ENCODE peak calls at places on chromosome X, in five cellular contexts. One of them, this sample, is unnamed.
A peak's percentile ranks its signal among the peaks of the same experiment; 100 is the strongest.

GRCh38 chrX:149314031-149314430 is 191.1 kb downstream of the IDS start:
- DNase-seq in OCI-LY7: no peak
- DNase-seq in fibroblast of pulmonary artery: peak; percentile 27
- DNase-seq in ovary: no peak
- DNase-seq in IMR-90: no peak
- DNase-seq in this sample: peak; percentile 3

GRCh38 chrX:124406294-124407013 is 60.1 kb downstream of the SH2D1A start:
- DNase-seq in fibroblast of pulmonary artery: peak; percentile 75
- DNase-seq in OCI-LY7: peak; percentile 79
- DNase-seq in ovary: no peak
- DNase-seq in IMR-90: peak; percentile 46
- DNase-seq in this sample: peak; percentile 49

GRCh38 chrX:117835034-117835433 is 281.6 kb downstream of the KLHL13 start:
- DNase-seq in IMR-90: no peak
- DNase-seq in ovary: no peak
- DNase-seq in fibroblast of pulmonary artery: no peak
- DNase-seq in OCI-LY7: no peak
- DNase-seq in this sample: no peak

GRCh38 chrX:56788717-56789122 is 59.7 kb downstream of the NBDY start:
- DNase-seq in IMR-90: peak; percentile 47
- DNase-seq in fibroblast of pulmonary artery: peak; percentile 32
- DNase-seq in OCI-LY7: peak; percentile 25
- DNase-seq in ovary: no peak
- DNase-seq in this sample: no peak

GRCh38 chrX:126165721-126166401 is at the start of gene DCAF12L2:
- DNase-seq in IMR-90: no peak
- DNase-seq in OCI-LY7: no peak
- DNase-seq in ovary: peak; percentile 19
- DNase-seq in fibroblast of pulmonary artery: no peak
- DNase-seq in this sample: no peak

GRCh38 chrX:31656013-31656412 is 584.2 kb upstream of the FTHL17 start:
- DNase-seq in IMR-90: peak; percentile 47
- DNase-seq in ovary: no peak
- DNase-seq in OCI-LY7: no peak
- DNase-seq in fibroblast of pulmonary artery: peak; percentile 27
- DNase-seq in this sample: no peak

GRCh38 chrX:18575744-18576143 is 96.2 kb downstream of the RS1 start:
- DNase-seq in IMR-90: no peak
- DNase-seq in OCI-LY7: no peak
- DNase-seq in fibroblast of pulmonary artery: no peak
- DNase-seq in ovary: no peak
- DNase-seq in this sample: no peak

GRCh38 chrX:150605603-150606002 is 37.2 kb downstream of the MTM1 start:
- DNase-seq in ovary: no peak
- DNase-seq in OCI-LY7: no peak
- DNase-seq in fibroblast of pulmonary artery: no peak
- DNase-seq in IMR-90: no peak
- DNase-seq in this sample: no peak

GRCh38 chrX:150774798-150775568 is 81.8 kb downstream of the MTMR1 start:
- DNase-seq in IMR-90: no peak
- DNase-seq in ovary: no peak
- DNase-seq in OCI-LY7: no peak
- DNase-seq in fibroblast of pulmonary artery: no peak
- DNase-seq in this sample: no peak

GRCh38 chrX:15854712-15855561 is at the start of gene AP1S2:
- DNase-seq in IMR-90: peak; percentile 92
- DNase-seq in fibroblast of pulmonary artery: peak; percentile 91
- DNase-seq in OCI-LY7: peak; percentile 92
- DNase-seq in ovary: peak; percentile 93
- DNase-seq in this sample: peak; percentile 80

GRCh38 chrX:24493740-24494543 is 28.9 kb downstream of the PDK3 start:
- DNase-seq in IMR-90: no peak
- DNase-seq in ovary: no peak
- DNase-seq in OCI-LY7: no peak
- DNase-seq in fibroblast of pulmonary artery: no peak
- DNase-seq in this sample: no peak

GRCh38 chrX:389021-389441 is 2.3 kb upstream of the PPP2R3B start:
- DNase-seq in ovary: no peak
- DNase-seq in IMR-90: no peak
- DNase-seq in OCI-LY7: no peak
- DNase-seq in fibroblast of pulmonary artery: no peak
- DNase-seq in this sample: no peak

GRCh38 chrX:31540313-31540712 is 468.5 kb upstream of the FTHL17 start:
- DNase-seq in fibroblast of pulmonary artery: no peak
- DNase-seq in OCI-LY7: peak; percentile 0
- DNase-seq in ovary: no peak
- DNase-seq in IMR-90: no peak
- DNase-seq in this sample: no peak

GRCh38 chrX:151015684-151016083 is 32.5 kb downstream of the HMGB3 start:
- DNase-seq in ovary: no peak
- DNase-seq in IMR-90: no peak
- DNase-seq in fibroblast of pulmonary artery: no peak
- DNase-seq in OCI-LY7: no peak
- DNase-seq in this sample: no peak

GRCh38 chrX:74104356-74105065 is 199.5 kb upstream of the ZCCHC13 start:
- DNase-seq in OCI-LY7: no peak
- DNase-seq in IMR-90: peak; percentile 5
- DNase-seq in fibroblast of pulmonary artery: no peak
- DNase-seq in ovary: no peak
- DNase-seq in this sample: peak; percentile 4

GRCh38 chrX:137031517-137032377 is 2.0 kb downstream of the GPR101 start:
- DNase-seq in OCI-LY7: no peak
- DNase-seq in ovary: no peak
- DNase-seq in fibroblast of pulmonary artery: peak; percentile 53
- DNase-seq in IMR-90: peak; percentile 10
- DNase-seq in this sample: no peak

GRCh38 chrX:41064028-41064427 is 21.2 kb upstream of the USP9X start:
- DNase-seq in OCI-LY7: no peak
- DNase-seq in ovary: no peak
- DNase-seq in fibroblast of pulmonary artery: no peak
- DNase-seq in IMR-90: peak; percentile 55
- DNase-seq in this sample: no peak

GRCh38 chrX:96407043-96407442 is 277.6 kb upstream of the DIAPH2 start:
- DNase-seq in fibroblast of pulmonary artery: peak; percentile 47
- DNase-seq in IMR-90: peak; percentile 59
- DNase-seq in ovary: peak; percentile 55
- DNase-seq in OCI-LY7: no peak
- DNase-seq in this sample: no peak

GRCh38 chrX:14409341-14409740 is 120.0 kb upstream of the GLRA2 start:
- DNase-seq in ovary: no peak
- DNase-seq in IMR-90: no peak
- DNase-seq in OCI-LY7: no peak
- DNase-seq in fibroblast of pulmonary artery: peak; percentile 2
- DNase-seq in this sample: no peak

GRCh38 chrX:14554132-14554715 is 24.9 kb downstream of the GLRA2 start:
- DNase-seq in IMR-90: no peak
- DNase-seq in fibroblast of pulmonary artery: no peak
- DNase-seq in OCI-LY7: no peak
- DNase-seq in ovary: peak; percentile 44
- DNase-seq in this sample: no peak

GRCh38 chrX:38986586-38986985 is 185.3 kb downstream of the MID1IP1 start:
- DNase-seq in OCI-LY7: no peak
- DNase-seq in fibroblast of pulmonary artery: no peak
- DNase-seq in IMR-90: no peak
- DNase-seq in ovary: no peak
- DNase-seq in this sample: no peak

GRCh38 chrX:132488819-132489255 is at the start of gene MBNL3:
- DNase-seq in ovary: peak; percentile 37
- DNase-seq in IMR-90: peak; percentile 5
- DNase-seq in OCI-LY7: peak; percentile 90
- DNase-seq in fibroblast of pulmonary artery: peak; percentile 49
- DNase-seq in this sample: no peak

GRCh38 chrX:45324941-45325340 is 124.3 kb upstream of the DIPK2B start:
- DNase-seq in OCI-LY7: no peak
- DNase-seq in IMR-90: peak; percentile 52
- DNase-seq in fibroblast of pulmonary artery: peak; percentile 65
- DNase-seq in ovary: no peak
- DNase-seq in this sample: no peak

GRCh38 chrX:39174761-39175417 is 373.6 kb downstream of the MID1IP1 start:
- DNase-seq in OCI-LY7: no peak
- DNase-seq in fibroblast of pulmonary artery: no peak
- DNase-seq in IMR-90: no peak
- DNase-seq in ovary: no peak
- DNase-seq in this sample: no peak

GRCh38 chrX:69279234-69279633 is 114.0 kb upstream of the PJA1 start:
- DNase-seq in ovary: no peak
- DNase-seq in OCI-LY7: no peak
- DNase-seq in IMR-90: no peak
- DNase-seq in fibroblast of pulmonary artery: no peak
- DNase-seq in this sample: no peak

GRCh38 chrX:136867096-136867491 is 13.4 kb downstream of the RBMX start:
- DNase-seq in IMR-90: peak; percentile 23
- DNase-seq in OCI-LY7: no peak
- DNase-seq in fibroblast of pulmonary artery: peak; percentile 56
- DNase-seq in ovary: no peak
- DNase-seq in this sample: no peak

DNA sequence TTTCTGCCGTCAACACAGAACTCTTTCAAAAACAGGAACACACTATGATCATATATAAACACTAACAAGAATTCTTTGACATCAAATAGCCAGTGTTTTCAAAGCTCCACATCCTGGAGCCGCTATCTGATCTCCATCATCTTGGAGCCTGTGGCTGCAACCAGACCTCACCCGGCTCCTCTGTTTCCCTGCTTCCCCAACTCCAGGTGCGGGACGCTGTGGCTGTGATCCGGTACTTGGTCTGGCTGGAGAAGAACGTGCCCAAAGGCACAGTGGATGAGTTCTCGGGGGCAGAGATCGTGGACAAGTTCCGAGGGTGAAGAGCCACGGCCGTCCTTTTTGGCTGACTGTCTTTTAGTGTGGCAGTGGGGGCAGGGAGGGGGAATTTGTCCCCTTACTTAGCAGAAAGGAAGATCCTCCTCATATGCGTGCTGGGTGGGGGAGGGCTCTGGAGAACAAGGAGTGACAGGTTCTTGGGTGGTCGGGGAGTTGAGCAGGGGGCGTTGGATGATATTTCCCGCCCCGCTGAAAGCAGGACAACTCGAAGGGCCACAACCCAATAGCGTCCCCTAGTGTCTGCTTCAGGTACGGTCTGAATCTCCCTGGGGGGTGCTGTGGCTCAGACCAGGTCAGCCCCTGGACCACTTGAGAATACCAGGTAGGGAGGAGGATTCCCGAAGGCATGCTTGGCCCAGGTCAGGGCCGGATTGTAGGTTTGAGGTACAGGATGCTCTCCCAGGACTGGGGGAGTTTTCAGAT is 15.7 kb downstream of the XPNPEP2 start:
- DNase-seq in fibroblast of pulmonary artery: no peak
- DNase-seq in OCI-LY7: no peak
- DNase-seq in IMR-90: no peak
- DNase-seq in ovary: no peak
- DNase-seq in this sample: no peak
- TF ChIP-seq CTCF in fibroblast of pulmonary artery: peak; percentile 18
- TF ChIP-seq CTCF in OCI-LY7: peak; percentile 66
- TF ChIP-seq CTCF in IMR-90: peak; percentile 26
- TF ChIP-seq CTCF in ovary: no peak
- TF ChIP-seq CTCF in this sample: peak; percentile 31

DNA sequence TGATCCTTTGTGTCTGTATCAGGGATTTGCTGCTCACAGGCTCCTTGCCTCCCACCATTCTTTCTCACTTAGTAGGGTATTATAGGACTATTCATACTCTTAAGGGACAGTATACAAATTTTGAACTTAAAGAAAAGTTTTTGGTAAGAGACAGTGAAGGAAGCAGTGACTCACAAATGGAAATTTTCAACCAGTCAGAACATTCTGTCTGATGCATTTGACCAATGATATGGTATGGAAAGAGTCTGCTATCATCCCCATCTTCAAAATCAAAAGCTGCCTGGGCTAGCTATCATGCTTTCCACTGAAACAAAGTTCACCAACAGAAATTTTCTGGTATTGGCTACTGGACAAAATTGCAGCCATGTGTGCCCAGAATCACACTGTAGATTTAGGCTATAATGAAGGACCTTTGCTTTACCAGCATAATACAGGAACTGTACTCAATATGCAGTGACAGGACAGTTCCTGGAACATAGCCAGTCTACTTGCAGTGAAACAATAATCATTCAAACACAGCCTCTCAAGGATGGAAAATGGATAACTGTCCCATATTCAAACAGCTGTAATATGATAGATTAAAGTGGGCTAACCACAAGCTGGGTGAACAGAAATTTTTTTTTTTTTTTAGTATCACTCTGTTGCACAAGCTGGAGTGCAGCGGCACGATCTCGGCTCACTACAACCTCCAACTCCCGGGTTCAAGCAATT is 109.0 kb upstream of the ACSL4 start:
- DNase-seq in IMR-90: peak; percentile 64
- DNase-seq in OCI-LY7: no peak
- DNase-seq in fibroblast of pulmonary artery: peak; percentile 51
- DNase-seq in ovary: no peak
- DNase-seq in this sample: no peak
- H3K4me3 ChIP-seq in IMR-90: no peak overlapping the region
- H3K4me3 ChIP-seq in OCI-LY7: no peak overlapping the region
- H3K4me3 ChIP-seq in fibroblast of pulmonary artery: no peak overlapping the region
- H3K4me3 ChIP-seq in ovary: no peak overlapping the region
- H3K4me3 ChIP-seq in this sample: no peak overlapping the region

GRCh38 chrX:115563633-115564182 is 2.7 kb downstream of the PLS3 start:
- DNase-seq in ovary: no peak
- DNase-seq in OCI-LY7: no peak
- DNase-seq in IMR-90: no peak
- DNase-seq in fibroblast of pulmonary artery: peak; percentile 24
- DNase-seq in this sample: no peak
- TF ChIP-seq CTCF in ovary: no peak
- TF ChIP-seq CTCF in OCI-LY7: no peak
- TF ChIP-seq CTCF in IMR-90: no peak
- TF ChIP-seq CTCF in fibroblast of pulmonary artery: no peak
- TF ChIP-seq CTCF in this sample: no peak

GRCh38 chrX:54182864-54183613 is at the start of gene FAM120C:
- DNase-seq in ovary: peak; percentile 80
- DNase-seq in IMR-90: peak; percentile 64
- DNase-seq in OCI-LY7: peak; percentile 73
- DNase-seq in fibroblast of pulmonary artery: peak; percentile 74
- DNase-seq in this sample: peak; percentile 23

GRCh38 chrX:54178100-54178940 is 4.7 kb downstream of the FAM120C start:
- DNase-seq in IMR-90: peak; percentile 82
- DNase-seq in fibroblast of pulmonary artery: peak; percentile 84
- DNase-seq in ovary: no peak
- DNase-seq in OCI-LY7: no peak
- DNase-seq in this sample: peak; percentile 20

GRCh38 chrX:54181196-54181953 is 1.7 kb downstream of the FAM120C start:
- DNase-seq in IMR-90: peak; percentile 41
- DNase-seq in ovary: no peak
- DNase-seq in fibroblast of pulmonary artery: peak; percentile 29
- DNase-seq in OCI-LY7: no peak
- DNase-seq in this sample: peak; percentile 50

GRCh38 chrX:54182194-54182863 is 725 bp downstream of the FAM120C start:
- DNase-seq in IMR-90: no peak
- DNase-seq in OCI-LY7: peak; percentile 72
- DNase-seq in ovary: peak; percentile 61
- DNase-seq in fibroblast of pulmonary artery: peak; percentile 27
- DNase-seq in this sample: no peak

DNA sequence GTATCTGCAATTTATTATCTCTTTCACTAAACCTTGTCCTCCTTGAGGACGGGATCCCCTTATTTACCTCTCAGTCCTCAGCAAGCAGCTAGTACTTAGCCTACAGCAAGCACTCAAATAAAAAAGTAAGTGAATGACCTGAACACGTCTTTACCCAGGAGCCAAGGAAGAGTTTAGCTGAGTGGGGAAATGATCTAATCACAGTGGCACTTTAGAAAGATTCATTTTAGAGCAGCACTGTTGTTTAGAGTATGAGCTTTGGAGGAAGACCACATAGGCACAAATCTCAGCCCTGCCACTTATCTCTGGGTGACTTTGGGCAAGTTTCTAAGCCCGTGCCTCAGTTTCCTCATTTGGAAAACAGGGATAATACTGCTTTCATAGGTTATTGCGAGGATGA is 2.7 kb downstream of the FAM120C start:
- DNase-seq in IMR-90: peak; percentile 58
- DNase-seq in fibroblast of pulmonary artery: peak; percentile 35
- DNase-seq in ovary: no peak
- DNase-seq in OCI-LY7: no peak
- DNase-seq in this sample: no peak
- H3K4me3 ChIP-seq in IMR-90: peak overlapping the region; percentile 93
- H3K4me3 ChIP-seq in fibroblast of pulmonary artery: peak overlapping the region; percentile 65
- H3K4me3 ChIP-seq in ovary: no peak overlapping the region
- H3K4me3 ChIP-seq in OCI-LY7: peak overlapping the region; percentile 96
- H3K4me3 ChIP-seq in this sample: peak overlapping the region; percentile 54

This sample was measured in astrocyte of the cerebellum.